ENCODE peak calls at places on chromosomes 6 and 20, in four cellular contexts. F is GM12878, B is HepG2, N is K562. J is an unnamed sample.
A peak's percentile ranks its signal among the peaks of the same experiment; 100 is the strongest.

GRCh38 chr6:38143191-38144154 is 323.9 kb downstream of the ZFAND3 start:
- DNase-seq in F (no peak), B (no peak), N (no peak), J (no peak)

GRCh38 chr20:17304785-17305184 is 77.9 kb downstream of the PCSK2 start:
- DNase-seq in F (no peak), B (no peak), N (no peak), J (no peak)

GRCh38 chr20:10090588-10091166 is 55.9 kb downstream of the ANKEF1 start:
- DNase-seq in F (no peak), B (peak; percentile 63), N (peak; percentile 43), J (peak; percentile 39)

GRCh38 chr6:12279322-12280098 is 10.7 kb upstream of the EDN1 start:
- DNase-seq in F (no peak), B (no peak), N (no peak), J (no peak)

GRCh38 chr6:70033781-70034180 is 167.4 kb downstream of the COL19A1 start:
- DNase-seq in F (no peak), B (no peak), N (no peak), J (no peak)

GRCh38 chr6:43604174-43604573 is 24.9 kb downstream of the GTPBP2 start:
- DNase-seq in F (no peak), B (no peak), N (no peak), J (no peak)

GRCh38 chr6:4914412-4915159 is 89.3 kb downstream of the RPP40 start:
- DNase-seq in F (no peak), B (no peak), N (no peak), J (no peak)

GRCh38 chr6:52000064-52000463 is 87.3 kb downstream of the PKHD1 start:
- DNase-seq in F (no peak), B (no peak), N (no peak), J (no peak)

GRCh38 chr6:7541175-7542064 is at the start of gene DSP:
- DNase-seq in F (no peak), B (peak; percentile 96), N (peak; percentile 25), J (peak; percentile 72)

GRCh38 chr6:103085801-103086200 is 1692.3 kb downstream of the GRIK2 start:
- DNase-seq in F (no peak), B (no peak), N (no peak), J (no peak)

GRCh38 chr6:76697585-76697984 is 625.1 kb upstream of the IMPG1 start:
- DNase-seq in F (no peak), B (no peak), N (no peak), J (no peak)

DNA sequence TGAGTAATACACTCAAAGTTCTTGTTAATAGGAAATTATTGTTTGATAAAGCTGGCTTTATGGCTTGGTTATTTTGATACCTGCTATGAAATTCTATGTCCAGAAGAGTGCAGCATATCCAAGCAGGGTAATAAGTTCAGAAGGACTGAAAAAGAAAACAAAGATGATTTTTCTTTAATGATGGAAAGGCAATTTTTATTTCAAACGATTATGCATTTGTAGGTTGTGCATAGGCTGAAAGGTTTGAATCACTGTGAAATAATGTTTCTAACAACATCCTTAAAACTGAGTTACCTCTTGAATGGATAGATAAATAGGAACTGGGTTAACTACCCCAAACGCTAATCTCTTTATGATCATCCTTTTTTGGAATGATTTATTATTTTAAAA is 1.4 kb upstream of the MAN1A1 start:
- DNase-seq in F (no peak), B (no peak), N (peak; percentile 54), J (no peak)
- TF ChIP-seq USF2 in F (no peak), B (no peak), N (no peak), J (no peak)

DNA sequence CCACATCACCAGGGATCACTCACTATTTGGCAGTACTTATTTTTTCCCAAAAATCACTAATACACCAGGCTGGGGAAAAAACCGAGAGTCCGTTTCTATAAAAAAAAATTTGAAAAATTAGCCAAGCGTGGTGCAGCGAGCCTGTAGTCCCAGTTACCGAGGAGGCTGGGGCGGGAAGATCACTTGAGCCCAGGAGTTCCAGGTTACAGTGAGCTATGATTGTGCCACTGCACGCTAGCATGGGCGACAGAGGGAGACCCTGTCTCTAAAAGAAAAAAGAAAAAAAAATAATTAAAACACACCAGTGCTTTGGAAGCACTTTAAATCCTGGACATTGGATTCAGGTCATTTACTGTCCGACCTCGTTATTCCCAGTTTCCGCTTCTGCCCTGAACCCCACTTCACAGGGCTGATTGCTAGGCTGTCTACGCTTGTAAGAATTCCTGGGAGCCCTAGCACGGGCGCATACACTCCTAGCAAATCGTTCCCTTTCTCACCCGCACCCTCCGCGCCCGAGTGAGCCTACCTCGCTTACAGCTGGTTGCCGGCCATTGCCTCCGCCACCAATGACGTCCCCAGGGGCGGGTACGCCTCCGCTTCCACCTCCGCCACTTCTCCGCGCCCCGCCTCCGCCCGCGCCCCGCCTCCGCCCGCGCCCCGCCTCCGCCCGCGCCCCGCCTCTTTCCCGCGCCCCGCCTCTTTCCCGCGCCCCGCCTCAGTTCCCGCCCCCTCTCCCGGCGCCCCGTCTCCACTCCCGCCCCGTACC is at the start of gene TPMT:
- DNase-seq in F (no peak), B (no peak), N (peak; percentile 49), J (no peak)
- TF ChIP-seq CBFB in F (peak; percentile 38), B (no peak), N (no peak), J (no peak)

GRCh38 chr6:144896296-144896695 is 611.2 kb downstream of the UTRN start:
- DNase-seq in F (no peak), B (no peak), N (no peak), J (no peak)
- TF ChIP-seq USF2 in F (no peak), B (no peak), N (no peak), J (no peak)

DNA sequence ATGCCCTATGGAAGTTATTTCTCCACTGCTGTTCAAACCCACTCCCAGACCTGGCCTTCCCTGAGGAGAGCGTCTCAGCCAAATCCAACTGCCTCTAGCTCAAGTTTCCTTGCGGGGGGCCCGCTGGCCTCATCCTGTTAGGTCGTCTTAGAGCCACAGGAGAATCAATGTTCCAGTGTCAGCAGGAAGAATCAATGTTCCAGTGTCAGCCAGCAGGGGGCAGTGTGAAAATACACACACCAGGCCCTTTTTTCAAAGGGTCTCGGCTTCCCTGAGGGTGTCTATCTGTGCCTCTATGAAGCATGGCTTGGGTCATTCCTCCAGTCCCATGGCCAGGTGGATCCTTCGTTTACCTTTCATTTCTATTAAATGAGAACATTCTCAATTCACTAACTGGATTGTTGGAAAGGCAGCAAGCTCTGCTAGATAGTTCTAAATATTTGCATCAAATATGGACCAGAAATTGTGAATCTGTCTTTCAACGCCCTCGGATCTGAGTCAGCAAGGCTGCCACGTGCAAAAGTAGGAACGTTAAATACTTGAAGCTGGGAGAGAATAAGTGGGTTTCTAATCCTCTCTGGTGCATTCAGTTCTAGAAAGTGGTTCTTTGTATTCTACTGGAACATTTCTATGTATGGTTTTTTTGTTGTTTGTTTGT is 19.2 kb downstream of the PRND start:
- DNase-seq in F (no peak), B (peak; percentile 60), N (peak; percentile 49), J (peak; percentile 87)
- TF ChIP-seq CBFB in F (no peak), B (no peak), N (no peak), J (no peak)

GRCh38 chr20:14493408-14493807 is 156.0 kb upstream of the FLRT3 start:
- DNase-seq in F (no peak), B (no peak), N (no peak), J (no peak)

GRCh38 chr20:14491436-14491835 is 154.0 kb upstream of the FLRT3 start:
- DNase-seq in F (no peak), B (no peak), N (no peak), J (no peak)

GRCh38 chr20:14497004-14497403 is 159.6 kb upstream of the FLRT3 start:
- DNase-seq in F (no peak), B (no peak), N (no peak), J (no peak)

GRCh38 chr20:14494355-14494754 is 156.9 kb upstream of the FLRT3 start:
- DNase-seq in F (no peak), B (no peak), N (no peak), J (no peak)

GRCh38 chr20:14495066-14495465 is 157.7 kb upstream of the FLRT3 start:
- DNase-seq in F (no peak), B (no peak), N (no peak), J (no peak)
- TF ChIP-seq USF2 in F (no peak), B (no peak), N (no peak), J (no peak)

GRCh38 chr6:168937061-168937460 is 316.6 kb downstream of the THBS2 start:
- DNase-seq in F (no peak), B (no peak), N (no peak), J (no peak)
- TF ChIP-seq CBFB in F (no peak), B (no peak), N (no peak), J (no peak)

GRCh38 chr20:36085686-36086267 is 68.8 kb upstream of the EPB41L1 start:
- DNase-seq in F (no peak), B (peak; percentile 72), N (peak; percentile 91), J (no peak)

GRCh38 chr20:36086767-36087166 is 67.8 kb upstream of the EPB41L1 start:
- DNase-seq in F (no peak), B (no peak), N (peak; percentile 69), J (no peak)

GRCh38 chr20:36082516-36082915 is 72.0 kb upstream of the EPB41L1 start:
- DNase-seq in F (no peak), B (no peak), N (no peak), J (no peak)

GRCh38 chr20:36084356-36084755 is 70.2 kb upstream of the EPB41L1 start:
- DNase-seq in F (no peak), B (no peak), N (no peak), J (no peak)

GRCh38 chr20:36084897-36085617 is 69.5 kb upstream of the EPB41L1 start:
- DNase-seq in F (no peak), B (peak; percentile 75), N (peak; percentile 70), J (no peak)
- TF ChIP-seq USF2 in F (no peak), B (peak; percentile 58), N (peak; percentile 75), J (no peak)

GRCh38 chr6:10382322-10382721 is 32.6 kb downstream of the TFAP2A start:
- DNase-seq in F (no peak), B (no peak), N (no peak), J (no peak)
- TF ChIP-seq CBFB in F (no peak), B (no peak), N (no peak), J (no peak)

J was measured in WTC11.